ENCODE peak calls at places on chromosomes 7 and 10, in five cellular contexts. J is HepG2, R is HL-60, U is Panc1, I is GM12892. N is an unnamed sample.

GRCh38 chr7:111059826-111060225 is 31.1 kb upstream of the LRRN3 start:
- DNase-seq in U (no peak), I (no peak), R (no peak), J (no peak), N (no peak)

GRCh38 chr10:78664929-78665525 is 403.7 kb upstream of the ZMIZ1 start:
- DNase-seq in I (no peak), J (no peak), U (peak), R (peak), N (no peak)

GRCh38 chr10:58189269-58189668 is 78.4 kb downstream of the IPMK start:
- DNase-seq in R (no peak), J (no peak), I (no peak), U (no peak), N (no peak)

GRCh38 chr10:48651293-48651692 is 33.4 kb upstream of the WDFY4 start:
- DNase-seq in I (no peak), U (no peak), J (no peak), R (no peak), N (peak)

GRCh38 chr10:14554091-14554842 is 220.4 kb downstream of the FAM107B start:
- DNase-seq in J (no peak), U (no peak), R (peak), I (no peak), N (no peak)

GRCh38 chr10:43121444-43121843 is 16.8 kb upstream of the CSGALNACT2 start:
- DNase-seq in R (peak), U (no peak), I (no peak), J (no peak), N (no peak)

GRCh38 chr7:139646566-139646965 is 123.1 kb downstream of the CLEC2L start:
- DNase-seq in I (no peak), J (no peak), U (no peak), R (no peak), N (no peak)

GRCh38 chr7:82985144-82985802 is 177.4 kb downstream of the PCLO start:
- DNase-seq in J (no peak), R (no peak), U (no peak), I (no peak), N (no peak)

GRCh38 chr7:137937202-137937560 is 64.7 kb downstream of the CREB3L2 start:
- DNase-seq in J (no peak), R (peak), I (no peak), U (no peak), N (no peak)

GRCh38 chr7:120583835-120584586 is 273.9 kb downstream of the TSPAN12 start:
- DNase-seq in R (no peak), I (no peak), U (no peak), J (no peak), N (no peak)

GRCh38 chr10:50286517-50286916 is 35.2 kb upstream of the ASAH2 start:
- DNase-seq in I (no peak), U (no peak), J (no peak), R (no peak), N (no peak)
- TF ChIP-seq POLR2AphosphoS5 in I (no peak), U (no peak), J (no peak), R (no peak), N (no peak)

GRCh38 chr10:71623098-71623985 is 96.2 kb downstream of the C10orf105 start:
- DNase-seq in J (no peak), I (no peak), U (no peak), R (peak), N (no peak)
- TF ChIP-seq POLR2AphosphoS5 in J (no peak), I (no peak), U (no peak), R (no peak), N (no peak)

GRCh38 chr10:73887038-73888015 is 13.0 kb upstream of the CAMK2G start:
- DNase-seq in I (no peak), U (no peak), R (no peak), J (no peak), N (no peak)
- TF ChIP-seq POLR2AphosphoS5 in I (no peak), U (peak), R (no peak), J (no peak), N (peak)

GRCh38 chr7:135974667-135975066 is 2.5 kb downstream of the MTPN start:
- DNase-seq in R (no peak), U (no peak), J (no peak), I (no peak), N (no peak)

GRCh38 chr7:135977742-135978066 is 545 bp upstream of the MTPN start:
- DNase-seq in R (no peak), U (no peak), I (no peak), J (no peak), N (no peak)

GRCh38 chr7:135978624-135979023 is 1.5 kb upstream of the MTPN start:
- DNase-seq in U (no peak), R (no peak), I (no peak), J (no peak), N (no peak)

GRCh38 chr7:135977020-135977741 is at the start of gene MTPN:
- DNase-seq in R (peak), U (peak), J (peak), I (peak), N (peak)

DNA sequence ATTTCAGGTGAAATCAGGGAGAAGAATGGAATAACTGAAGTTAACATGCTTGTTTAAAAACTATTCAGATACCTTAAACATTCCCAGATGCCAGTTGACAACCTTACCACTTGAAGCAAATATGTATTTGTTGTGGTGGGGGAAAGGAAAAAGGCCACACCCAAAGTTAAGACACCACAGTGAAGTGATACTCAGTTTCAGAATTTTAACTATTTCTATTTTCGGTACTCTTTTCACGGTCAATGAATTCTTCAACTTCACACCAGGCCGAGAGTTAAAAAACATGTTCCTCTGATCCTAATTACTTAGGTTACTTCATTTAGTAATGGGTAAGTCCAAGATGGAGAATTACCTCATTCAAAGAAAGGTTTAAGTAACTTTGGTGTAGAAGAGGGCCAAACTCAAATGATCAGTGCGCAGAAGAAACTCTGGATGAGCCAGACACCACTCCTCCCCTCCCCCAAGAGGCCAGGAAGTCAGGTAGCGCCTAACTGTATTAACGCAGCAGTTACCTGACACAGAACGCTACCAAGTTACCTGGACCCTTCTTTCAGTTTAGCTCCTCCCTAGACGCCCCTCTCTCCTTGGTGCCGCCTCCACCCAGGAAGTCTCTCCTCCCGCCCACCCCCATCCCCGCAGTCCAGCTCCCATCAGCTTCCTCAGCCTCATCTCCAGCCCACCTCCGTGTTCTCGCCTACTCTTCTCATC is 693 bp downstream of the MTPN start:
- DNase-seq in J (peak), U (no peak), R (peak), I (no peak), N (no peak)
- TF ChIP-seq POLR2AphosphoS5 in J (no peak), U (no peak), R (no peak), I (no peak), N (no peak)

DNA sequence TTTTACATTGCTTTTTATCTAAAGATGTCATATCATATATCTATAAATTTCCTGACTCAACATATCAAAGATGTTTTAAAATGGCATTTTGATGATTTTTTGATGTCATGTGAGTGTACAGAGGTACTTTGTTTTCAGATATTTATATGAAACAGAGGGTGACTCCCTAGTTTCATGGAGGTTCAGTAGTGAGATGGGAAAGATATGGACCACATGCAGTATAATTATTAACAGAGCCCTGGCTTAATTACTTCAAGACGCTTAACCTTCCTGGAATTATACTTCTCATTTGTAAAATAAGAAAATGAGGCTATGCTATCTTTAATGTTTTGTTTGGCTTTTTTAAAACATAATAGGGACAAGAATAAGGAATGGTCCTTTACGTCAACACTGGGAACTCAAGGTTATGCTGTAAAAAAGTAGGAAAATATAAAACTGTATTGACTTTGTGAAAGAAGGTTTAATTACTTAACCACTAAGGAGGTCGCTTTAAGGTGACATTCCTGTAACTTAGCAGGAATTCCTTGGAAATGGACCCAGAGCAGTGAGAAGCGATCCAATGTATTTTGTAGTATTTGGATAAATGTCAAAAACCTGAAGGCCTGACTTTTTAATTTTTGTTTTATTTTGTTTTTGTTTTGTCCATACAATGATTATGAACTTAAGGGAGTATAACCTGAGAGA is 821.0 kb upstream of the IGFBP3 start:
- DNase-seq in J (no peak), R (no peak), U (no peak), I (no peak), N (no peak)
- TF ChIP-seq POLR2AphosphoS5 in J (no peak), R (no peak), U (no peak), I (no peak), N (no peak)

GRCh38 chr10:69315610-69316312 is 37.5 kb downstream of the HK1 start:
- DNase-seq in I (no peak), U (no peak), J (no peak), R (no peak), N (no peak)

GRCh38 chr10:69316313-69317059 is 38.2 kb downstream of the HK1 start:
- DNase-seq in R (no peak), J (no peak), I (no peak), U (no peak), N (no peak)

GRCh38 chr10:69318997-69319727 is 40.9 kb downstream of the HK1 start:
- DNase-seq in I (peak), J (no peak), U (no peak), R (peak), N (no peak)

GRCh38 chr10:69318087-69318996 is 40.0 kb downstream of the HK1 start:
- DNase-seq in I (peak), J (no peak), R (peak), U (no peak), N (no peak)

DNA sequence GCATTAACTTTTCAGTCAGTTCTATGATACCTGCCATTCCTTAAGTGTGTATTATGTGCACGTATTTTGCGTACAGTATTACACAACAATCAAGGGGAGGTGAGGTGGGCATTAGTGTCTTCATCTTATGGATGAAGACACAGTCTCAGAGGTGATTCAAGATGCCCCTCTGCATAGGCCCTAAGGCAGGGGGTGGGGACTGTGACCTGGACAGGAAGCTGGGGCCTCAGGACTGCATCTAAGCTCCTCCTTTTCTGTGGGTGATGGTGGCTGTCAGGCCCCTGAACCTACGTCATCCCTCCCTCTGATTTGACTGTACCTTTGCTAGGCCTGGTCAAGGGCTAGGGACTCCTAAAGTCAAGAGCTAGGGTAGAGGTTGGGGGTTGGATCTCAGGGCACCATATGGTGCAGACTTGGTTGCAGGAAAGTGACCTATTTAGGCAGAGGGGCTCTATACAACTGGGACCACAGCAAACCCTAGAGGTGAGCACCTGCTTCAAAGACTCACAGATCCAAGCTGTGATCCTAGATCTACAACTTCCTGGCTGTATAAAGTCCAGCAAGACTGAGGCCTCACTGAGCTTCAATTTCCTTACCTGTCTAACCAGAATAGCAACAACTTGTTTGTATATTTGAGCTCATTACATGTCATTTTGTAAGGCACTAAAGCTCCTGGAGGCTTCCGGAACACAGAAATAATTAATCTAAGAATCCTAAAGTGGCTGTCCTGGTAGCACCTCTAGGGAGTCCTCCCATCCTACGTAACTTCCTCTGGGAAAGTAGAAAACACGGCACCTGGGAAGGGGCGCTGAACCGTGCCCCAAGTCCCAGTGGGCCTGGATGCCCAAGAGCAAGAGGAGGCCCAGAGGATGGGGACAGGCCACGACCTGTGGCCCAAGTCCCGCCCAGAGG is 39.1 kb downstream of the HK1 start:
- DNase-seq in U (no peak), R (no peak), I (peak), J (no peak), N (no peak)
- TF ChIP-seq POLR2AphosphoS5 in U (no peak), R (no peak), I (no peak), J (no peak), N (peak)

GRCh38 chr7:151680810-151681209 is 161.1 kb upstream of the RHEB start:
- DNase-seq in I (no peak), R (no peak), J (no peak), U (no peak), N (no peak)
- TF ChIP-seq POLR2AphosphoS5 in I (no peak), R (no peak), J (no peak), U (no peak), N (peak)

GRCh38 chr7:99420213-99420612 is 11.4 kb downstream of the BUD31 start:
- DNase-seq in R (no peak), U (no peak), J (no peak), I (no peak), N (no peak)
- TF ChIP-seq POLR2AphosphoS5 in R (no peak), U (no peak), J (no peak), I (no peak), N (no peak)

DNA sequence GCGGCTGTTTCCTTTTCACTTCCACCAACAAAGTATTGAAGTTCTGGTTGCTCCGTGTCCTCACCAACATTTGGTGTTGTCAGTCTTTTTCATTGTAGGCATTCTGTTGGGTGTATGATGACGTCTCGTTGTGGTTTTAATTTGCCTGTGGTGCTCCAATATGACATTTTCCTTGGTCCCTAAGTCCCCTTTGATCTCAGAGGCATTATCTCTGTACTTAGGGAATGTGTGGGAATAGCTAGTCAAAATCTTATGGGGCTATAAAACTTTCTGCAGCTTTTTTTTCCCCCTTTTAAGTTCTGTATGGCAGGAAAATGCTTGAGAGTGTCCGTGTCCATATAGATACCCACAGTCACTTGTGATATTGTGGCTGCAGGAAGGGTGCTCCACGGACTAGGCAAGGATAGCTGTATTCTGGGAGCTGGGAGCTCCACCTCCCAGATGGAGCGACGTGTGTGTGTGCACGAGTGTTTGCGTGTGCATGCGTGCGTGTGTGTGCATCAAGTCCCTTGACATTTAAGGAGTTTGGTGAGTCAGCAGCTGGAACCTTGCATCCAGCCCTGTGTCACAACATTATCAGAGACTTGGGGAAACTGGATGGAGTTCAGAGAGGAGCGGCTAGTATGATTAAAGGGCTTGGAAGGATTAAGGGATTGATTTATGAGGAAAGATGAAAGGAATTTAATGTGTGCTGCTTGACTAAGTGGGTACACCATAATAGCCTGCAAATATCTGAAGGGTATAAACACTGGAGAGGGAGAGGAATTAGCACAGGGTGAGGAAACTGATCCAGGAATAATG is 66.8 kb downstream of the LRMDA start:
- DNase-seq in J (no peak), R (no peak), I (no peak), U (no peak), N (no peak)
- TF ChIP-seq POLR2AphosphoS5 in J (no peak), R (no peak), I (no peak), U (no peak), N (peak)

GRCh38 chr10:100114460-100114859 is 32.8 kb upstream of the CPN1 start:
- DNase-seq in R (no peak), J (no peak), I (no peak), U (no peak), N (no peak)

GRCh38 chr10:100115011-100115770 is 33.5 kb upstream of the CPN1 start:
- DNase-seq in J (no peak), R (no peak), I (no peak), U (no peak), N (no peak)

GRCh38 chr10:100106865-100107264 is 25.2 kb upstream of the CPN1 start:
- DNase-seq in R (no peak), I (no peak), J (no peak), U (no peak), N (no peak)

GRCh38 chr10:100104300-100104699 is 22.6 kb upstream of the CPN1 start:
- DNase-seq in I (no peak), U (no peak), R (no peak), J (no peak), N (no peak)

GRCh38 chr10:100109670-100110069 is 28.0 kb upstream of the CPN1 start:
- DNase-seq in I (no peak), J (no peak), R (no peak), U (no peak), N (no peak)
- TF ChIP-seq POLR2AphosphoS5 in I (no peak), J (no peak), R (no peak), U (no peak), N (no peak)